ENCODE peak calls at places on chromosomes 7 and 10, in seven cellular contexts. One of them, this sample, is unnamed.

GRCh38 chr10:95480901-95481491 is 80.2 kb downstream of the SORBS1 start:
- DNase-seq in ELR: no peak
- DNase-seq in activated naive CD4-positive, alpha-beta T cell treated with anti-CD3 and anti-CD28 coated beads, Interleukin-2, amount 10 ng/mL, durations not matched to agents 7 days and 5 days: no peak
- DNase-seq in GM13976: no peak
- DNase-seq in AG04450: no peak
- DNase-seq in mesothelial cell of epicardium: no peak
- DNase-seq in colonic mucosa: no peak
- DNase-seq in this sample: no peak

GRCh38 chr10:86960863-86961434 is 2.5 kb downstream of the SNCG start:
- DNase-seq in activated naive CD4-positive, alpha-beta T cell treated with anti-CD3 and anti-CD28 coated beads, Interleukin-2, amount 10 ng/mL, durations not matched to agents 7 days and 5 days: no peak
- DNase-seq in ELR: no peak
- DNase-seq in AG04450: no peak
- DNase-seq in colonic mucosa: no peak
- DNase-seq in GM13976: peak; percentile 27
- DNase-seq in mesothelial cell of epicardium: no peak
- DNase-seq in this sample: no peak

GRCh38 chr10:7696545-7696944 is 6.6 kb upstream of the ITIH2 start:
- DNase-seq in mesothelial cell of epicardium: no peak
- DNase-seq in GM13976: no peak
- DNase-seq in ELR: no peak
- DNase-seq in AG04450: no peak
- DNase-seq in activated naive CD4-positive, alpha-beta T cell treated with anti-CD3 and anti-CD28 coated beads, Interleukin-2, amount 10 ng/mL, durations not matched to agents 7 days and 5 days: no peak
- DNase-seq in colonic mucosa: no peak
- DNase-seq in this sample: no peak

GRCh38 chr10:35545079-35545657 is 60.0 kb upstream of the GJD4 start:
- DNase-seq in mesothelial cell of epicardium: no peak
- DNase-seq in GM13976: no peak
- DNase-seq in colonic mucosa: no peak
- DNase-seq in ELR: no peak
- DNase-seq in activated naive CD4-positive, alpha-beta T cell treated with anti-CD3 and anti-CD28 coated beads, Interleukin-2, amount 10 ng/mL, durations not matched to agents 7 days and 5 days: no peak
- DNase-seq in AG04450: no peak
- DNase-seq in this sample: no peak

GRCh38 chr7:50293509-50294179 is 10.9 kb upstream of the IKZF1 start:
- DNase-seq in activated naive CD4-positive, alpha-beta T cell treated with anti-CD3 and anti-CD28 coated beads, Interleukin-2, amount 10 ng/mL, durations not matched to agents 7 days and 5 days: no peak
- DNase-seq in colonic mucosa: no peak
- DNase-seq in ELR: no peak
- DNase-seq in mesothelial cell of epicardium: no peak
- DNase-seq in GM13976: no peak
- DNase-seq in AG04450: no peak
- DNase-seq in this sample: no peak

GRCh38 chr7:128831178-128831993 is 1.2 kb downstream of the FLNC start:
- DNase-seq in colonic mucosa: no peak
- DNase-seq in activated naive CD4-positive, alpha-beta T cell treated with anti-CD3 and anti-CD28 coated beads, Interleukin-2, amount 10 ng/mL, durations not matched to agents 7 days and 5 days: no peak
- DNase-seq in AG04450: no peak
- DNase-seq in mesothelial cell of epicardium: no peak
- DNase-seq in GM13976: peak; percentile 67
- DNase-seq in ELR: peak; percentile 62
- DNase-seq in this sample: no peak

GRCh38 chr7:17130281-17131059 is 168.0 kb upstream of the AHR start:
- DNase-seq in colonic mucosa: no peak
- DNase-seq in AG04450: peak; percentile 39
- DNase-seq in activated naive CD4-positive, alpha-beta T cell treated with anti-CD3 and anti-CD28 coated beads, Interleukin-2, amount 10 ng/mL, durations not matched to agents 7 days and 5 days: no peak
- DNase-seq in GM13976: no peak
- DNase-seq in mesothelial cell of epicardium: no peak
- DNase-seq in ELR: peak; percentile 39
- DNase-seq in this sample: no peak

GRCh38 chr7:85426487-85426960 is 239.7 kb upstream of the SEMA3D start:
- DNase-seq in AG04450: no peak
- DNase-seq in activated naive CD4-positive, alpha-beta T cell treated with anti-CD3 and anti-CD28 coated beads, Interleukin-2, amount 10 ng/mL, durations not matched to agents 7 days and 5 days: no peak
- DNase-seq in GM13976: no peak
- DNase-seq in mesothelial cell of epicardium: no peak
- DNase-seq in ELR: no peak
- DNase-seq in colonic mucosa: no peak
- DNase-seq in this sample: no peak

GRCh38 chr7:5234852-5235831 is 45.1 kb downstream of the WIPI2 start:
- DNase-seq in GM13976: no peak
- DNase-seq in AG04450: no peak
- DNase-seq in ELR: peak; percentile 25
- DNase-seq in activated naive CD4-positive, alpha-beta T cell treated with anti-CD3 and anti-CD28 coated beads, Interleukin-2, amount 10 ng/mL, durations not matched to agents 7 days and 5 days: no peak
- DNase-seq in mesothelial cell of epicardium: no peak
- DNase-seq in colonic mucosa: no peak
- DNase-seq in this sample: no peak